ENCODE peak calls at places on chromosomes 6 and 20, in seven cellular contexts. B is stomach, P is HCT116, U is transverse colon, G is breast epithelium, C is HepG2, E is prostate gland. X is an unnamed sample.

GRCh38 chr6:32973144-32973854 is 4.9 kb downstream of the BRD2 start:
- DNase-seq in B (peak; percentile 39), P (no peak), U (peak; percentile 41), G (no peak), C (peak; percentile 50), E (peak; percentile 39), X (no peak)

GRCh38 chr6:142774292-142774691 is 170.7 kb downstream of the HIVEP2 start:
- DNase-seq in B (no peak), P (no peak), U (no peak), G (no peak), C (no peak), E (no peak), X (no peak)

GRCh38 chr6:151239603-151240035 is at the start of gene AKAP12:
- DNase-seq in B (no peak), P (no peak), U (peak; percentile 27), G (no peak), C (no peak), E (no peak), X (peak; percentile 73)

GRCh38 chr20:59678951-59679350 is 74.6 kb downstream of the PHACTR3 start:
- DNase-seq in B (no peak), P (no peak), U (no peak), G (no peak), C (no peak), E (no peak), X (no peak)

GRCh38 chr6:150616581-150616980 is 16.9 kb downstream of the PLEKHG1 start:
- DNase-seq in B (no peak), P (no peak), U (no peak), G (no peak), C (no peak), E (no peak), X (no peak)

GRCh38 chr20:25706793-25707192 is 10.1 kb upstream of the ZNF337 start:
- DNase-seq in B (no peak), P (no peak), U (no peak), G (no peak), C (no peak), E (no peak), X (no peak)

GRCh38 chr6:26243132-26243531 is 121.9 kb upstream of the BTN3A2 start:
- DNase-seq in B (no peak), P (no peak), U (peak; percentile 76), G (no peak), C (no peak), E (no peak), X (no peak)

GRCh38 chr6:108781419-108782110 is 66.7 kb upstream of the ARMC2 start:
- DNase-seq in B (no peak), P (no peak), U (no peak), G (no peak), C (no peak), E (no peak), X (no peak)

GRCh38 chr6:30155522-30156261 is 5.3 kb downstream of the TRIM10 start:
- DNase-seq in B (no peak), P (no peak), U (no peak), G (no peak), C (no peak), E (no peak), X (no peak)

GRCh38 chr6:163585932-163586437 is 171.5 kb downstream of the QKI start:
- DNase-seq in B (no peak), P (peak; percentile 60), U (no peak), G (no peak), C (no peak), E (no peak), X (no peak)

GRCh38 chr20:1302578-1303541 is 26.1 kb downstream of the SDCBP2 start:
- DNase-seq in B (no peak), P (no peak), U (no peak), G (no peak), C (no peak), E (no peak), X (no peak)

GRCh38 chr20:15491564-15491963 is 1081.7 kb downstream of the KIF16B start:
- DNase-seq in B (peak; percentile 34), P (no peak), U (no peak), G (no peak), C (no peak), E (no peak), X (no peak)

GRCh38 chr20:14696937-14697336 is 359.5 kb upstream of the FLRT3 start:
- DNase-seq in B (no peak), P (no peak), U (peak; percentile 12), G (no peak), C (no peak), E (no peak), X (no peak)

GRCh38 chr20:12695937-12696336 is 312.8 kb upstream of the SPTLC3 start:
- DNase-seq in B (no peak), P (no peak), U (no peak), G (no peak), C (no peak), E (no peak), X (no peak)

GRCh38 chr20:16001286-16001685 is 572.0 kb downstream of the KIF16B start:
- DNase-seq in B (no peak), P (no peak), U (no peak), G (no peak), C (no peak), E (no peak), X (no peak)

GRCh38 chr6:1738682-1739081 is 129.0 kb downstream of the FOXC1 start:
- DNase-seq in B (no peak), P (no peak), U (no peak), G (no peak), C (no peak), E (no peak), X (no peak)

GRCh38 chr6:161261797-161262196 is 12.1 kb downstream of the AGPAT4 start:
- DNase-seq in B (no peak), P (no peak), U (no peak), G (no peak), C (no peak), E (no peak), X (no peak)

GRCh38 chr6:90106449-90106848 is 190.2 kb downstream of the BACH2 start:
- DNase-seq in B (no peak), P (no peak), U (no peak), G (no peak), C (no peak), E (no peak), X (no peak)

GRCh38 chr6:99146716-99147115 is 199.0 kb upstream of the FBXL4 start:
- DNase-seq in B (no peak), P (no peak), U (no peak), G (no peak), C (no peak), E (no peak), X (no peak)

GRCh38 chr20:4513720-4514119 is 208.0 kb upstream of the PRND start:
- DNase-seq in B (no peak), P (peak; percentile 77), U (no peak), G (no peak), C (no peak), E (no peak), X (no peak)

DNA sequence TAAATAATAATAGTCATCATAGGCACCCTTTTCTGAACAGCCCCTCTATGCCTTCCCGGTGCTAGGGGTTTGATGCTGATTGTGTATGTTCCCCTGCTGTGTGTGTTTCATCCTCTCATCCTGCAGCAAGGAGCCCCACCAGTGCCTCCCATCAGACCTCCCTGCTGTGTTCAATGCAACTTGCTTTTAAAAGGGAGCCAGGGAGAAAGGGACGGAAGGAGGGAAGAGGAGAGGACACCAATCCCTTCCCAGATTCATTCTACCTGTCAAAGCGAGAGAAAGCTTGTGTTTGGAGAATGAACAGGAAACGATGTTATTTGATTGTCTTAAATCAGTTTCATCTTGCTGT is 259.2 kb downstream of the ADGB start:
- DNase-seq in B (no peak), P (no peak), U (no peak), G (no peak), C (no peak), E (no peak), X (no peak)
- H3K4me3 ChIP-seq in B (peak overlapping the region; percentile 30), P (no peak overlapping the region), U (no peak overlapping the region), G (peak overlapping the region; percentile 28), C (no peak overlapping the region), E (no peak overlapping the region), X (peak overlapping the region; percentile 21)

GRCh38 chr6:43516697-43517502 is at the start of the genes POLR1C and YIPF3:
- DNase-seq in B (peak; percentile 99), P (peak; percentile 98), U (peak; percentile 98), G (peak; percentile 97), C (peak; percentile 98), E (peak; percentile 98), X (peak; percentile 98)
- TF ChIP-seq POLR2A in B (no peak), P (peak; percentile 92), U (peak; percentile 70), G (peak; percentile 47), C (peak; percentile 97), E (no peak), X (peak; percentile 26)

GRCh38 chr6:41083072-41083471 is 10.3 kb downstream of the NFYA start:
- DNase-seq in B (no peak), P (no peak), U (no peak), G (no peak), C (no peak), E (no peak), X (no peak)

GRCh38 chr6:41090841-41091761 is 18.3 kb downstream of the NFYA start:
- DNase-seq in B (no peak), P (no peak), U (no peak), G (no peak), C (no peak), E (peak; percentile 27), X (no peak)

GRCh38 chr6:41088451-41088850 is 15.7 kb downstream of the NFYA start:
- DNase-seq in B (no peak), P (no peak), U (no peak), G (no peak), C (no peak), E (no peak), X (no peak)

GRCh38 chr6:41080623-41081022 is 7.8 kb downstream of the NFYA start:
- DNase-seq in B (no peak), P (no peak), U (no peak), G (no peak), C (no peak), E (no peak), X (no peak)

DNA sequence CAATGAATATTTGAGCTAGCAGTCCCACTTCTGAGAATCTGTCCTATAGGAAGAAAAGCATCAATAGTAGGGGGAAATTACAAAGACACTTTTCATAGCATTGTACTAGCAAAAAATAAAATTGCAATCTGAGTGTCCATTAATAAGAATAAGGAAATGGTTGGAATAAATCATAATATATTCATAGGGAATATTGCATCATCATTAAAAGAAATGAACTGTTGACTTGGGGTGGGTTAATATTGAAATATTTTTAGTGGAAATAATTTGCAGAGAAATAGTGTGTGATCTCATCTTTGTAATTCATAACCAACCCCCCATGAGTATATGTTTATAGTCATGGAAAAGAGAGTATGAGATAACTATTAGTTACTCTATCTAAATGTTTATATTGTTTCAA is 12.4 kb downstream of the NFYA start:
- DNase-seq in B (no peak), P (no peak), U (no peak), G (no peak), C (no peak), E (no peak), X (no peak)
- TF ChIP-seq POLR2AphosphoS5 in B (no peak), P (no peak), U (no peak), G (no peak), C (no peak), E (no peak), X (no peak)

DNA sequence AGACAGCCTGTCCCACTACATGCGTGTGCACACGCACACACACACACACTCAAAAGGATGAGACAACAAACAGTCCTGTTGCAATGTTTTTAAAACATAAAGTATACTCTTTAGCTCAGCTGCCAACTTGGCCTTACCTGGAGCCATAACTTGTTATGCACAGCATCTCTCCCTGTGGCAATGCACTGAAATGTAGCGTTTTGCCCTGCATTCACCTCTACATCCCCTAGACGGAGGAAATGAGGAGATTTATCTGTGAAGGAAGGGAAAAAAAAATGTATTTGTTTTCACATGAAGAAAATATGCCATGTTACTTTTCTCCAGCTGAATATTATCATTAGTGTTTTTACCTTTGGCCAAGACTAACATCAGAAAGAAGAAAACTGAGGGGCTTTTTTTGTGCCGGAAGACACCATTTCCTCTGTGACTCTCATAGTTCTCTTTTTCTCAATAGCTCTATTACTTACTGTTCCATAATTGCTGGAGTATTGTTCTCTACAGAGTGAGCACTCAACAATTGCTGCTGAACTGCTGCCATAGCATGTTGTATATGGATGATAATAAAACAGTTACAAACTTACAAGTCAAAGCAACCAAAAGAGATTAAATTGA is 280.4 kb downstream of the PTPRK start:
- DNase-seq in B (no peak), P (no peak), U (no peak), G (no peak), C (no peak), E (no peak), X (no peak)
- H3K4me3 ChIP-seq in B (no peak overlapping the region), P (no peak overlapping the region), U (no peak overlapping the region), G (no peak overlapping the region), C (no peak overlapping the region), E (no peak overlapping the region), X (no peak overlapping the region)